ENCODE peak calls at places on chromosome 5, in nine cellular contexts. M is fibroblast of mammary gland, N is MM.1S, T is endothelial cell, Z is BJ, U is pancreas, I is tibial nerve, C is GM06990, K is fibroblast of lung. W is an unnamed sample.

GRCh38 chr5:166127766-166128565 is 2163.5 kb upstream of the WWC1 start:
- DNase-seq in C (no peak), K (no peak), U (peak; percentile 31), T (no peak), I (no peak), M (no peak), Z (no peak), N (no peak), W (no peak)

GRCh38 chr5:146877178-146877681 is 1.3 kb downstream of the PPP2R2B start:
- DNase-seq in U (no peak), C (no peak), Z (no peak), I (no peak), T (no peak), N (peak; percentile 50), K (peak; percentile 26), M (no peak), W (no peak)

GRCh38 chr5:158456756-158457155 is 597.8 kb upstream of the CLINT1 start:
- DNase-seq in N (no peak), T (no peak), Z (peak; percentile 92), U (no peak), M (peak; percentile 98), I (no peak), C (peak; percentile 20), K (peak; percentile 96), W (peak; percentile 21)

GRCh38 chr5:87079219-87079618 is 188.5 kb upstream of the RASA1 start:
- DNase-seq in C (no peak), K (no peak), T (no peak), I (no peak), U (no peak), M (no peak), Z (no peak), N (peak; percentile 64), W (no peak)

GRCh38 chr5:168179185-168179584 is 112.3 kb upstream of the WWC1 start:
- DNase-seq in C (no peak), N (no peak), K (peak; percentile 50), I (no peak), T (no peak), Z (no peak), U (no peak), M (peak; percentile 46), W (no peak)

GRCh38 chr5:87410941-87411340 is 1.8 kb downstream of the CCNH start:
- DNase-seq in M (peak; percentile 90), T (no peak), K (peak; percentile 96), I (no peak), N (no peak), C (no peak), Z (peak; percentile 81), U (no peak), W (no peak)

GRCh38 chr5:149834246-149834855 is 104.2 kb downstream of the PPARGC1B start:
- DNase-seq in U (no peak), I (peak; percentile 77), Z (peak; percentile 41), K (peak; percentile 77), N (peak; percentile 45), T (peak; percentile 76), C (no peak), M (peak; percentile 89), W (peak; percentile 85)

GRCh38 chr5:96616801-96617200 is 45.4 kb upstream of the CAST start:
- DNase-seq in M (no peak), K (no peak), Z (no peak), C (no peak), T (no peak), U (no peak), I (no peak), N (no peak), W (no peak)

GRCh38 chr5:155954739-155955445 is 372.1 kb upstream of the SGCD start:
- DNase-seq in K (peak; percentile 50), Z (no peak), M (no peak), U (no peak), T (no peak), N (no peak), I (no peak), C (no peak), W (no peak)

GRCh38 chr5:110727025-110727314 is 499 bp upstream of the TMEM232 start:
- DNase-seq in K (no peak), Z (no peak), N (peak; percentile 52), I (no peak), C (no peak), T (no peak), M (peak; percentile 15), U (no peak), W (no peak)

GRCh38 chr5:66745297-66745696 is 149.1 kb downstream of the MAST4 start:
- DNase-seq in M (no peak), N (no peak), K (no peak), U (no peak), C (no peak), Z (no peak), I (no peak), T (no peak), W (no peak)

GRCh38 chr5:34008721-34009120 is 871 bp upstream of the AMACR start:
- DNase-seq in Z (no peak), N (peak; percentile 30), C (no peak), K (no peak), T (no peak), M (no peak), U (no peak), I (no peak), W (no peak)

GRCh38 chr5:5159282-5160108 is 19.4 kb downstream of the ADAMTS16 start:
- DNase-seq in T (no peak), M (no peak), K (no peak), I (no peak), N (no peak), C (no peak), Z (no peak), U (no peak), W (no peak)

GRCh38 chr5:1382248-1382700 is 37.4 kb upstream of the CLPTM1L start:
- DNase-seq in C (no peak), N (no peak), K (no peak), M (no peak), I (no peak), Z (no peak), T (no peak), U (no peak), W (no peak)

GRCh38 chr5:88776692-88777091 is 106.3 kb downstream of the MEF2C start:
- DNase-seq in U (no peak), C (no peak), T (no peak), Z (no peak), K (no peak), M (no peak), N (no peak), I (no peak), W (no peak)

GRCh38 chr5:10198021-10198420 is 51.7 kb downstream of the ATPSCKMT start:
- DNase-seq in T (no peak), K (no peak), C (no peak), N (no peak), Z (no peak), I (no peak), U (no peak), M (no peak), W (no peak)

DNA sequence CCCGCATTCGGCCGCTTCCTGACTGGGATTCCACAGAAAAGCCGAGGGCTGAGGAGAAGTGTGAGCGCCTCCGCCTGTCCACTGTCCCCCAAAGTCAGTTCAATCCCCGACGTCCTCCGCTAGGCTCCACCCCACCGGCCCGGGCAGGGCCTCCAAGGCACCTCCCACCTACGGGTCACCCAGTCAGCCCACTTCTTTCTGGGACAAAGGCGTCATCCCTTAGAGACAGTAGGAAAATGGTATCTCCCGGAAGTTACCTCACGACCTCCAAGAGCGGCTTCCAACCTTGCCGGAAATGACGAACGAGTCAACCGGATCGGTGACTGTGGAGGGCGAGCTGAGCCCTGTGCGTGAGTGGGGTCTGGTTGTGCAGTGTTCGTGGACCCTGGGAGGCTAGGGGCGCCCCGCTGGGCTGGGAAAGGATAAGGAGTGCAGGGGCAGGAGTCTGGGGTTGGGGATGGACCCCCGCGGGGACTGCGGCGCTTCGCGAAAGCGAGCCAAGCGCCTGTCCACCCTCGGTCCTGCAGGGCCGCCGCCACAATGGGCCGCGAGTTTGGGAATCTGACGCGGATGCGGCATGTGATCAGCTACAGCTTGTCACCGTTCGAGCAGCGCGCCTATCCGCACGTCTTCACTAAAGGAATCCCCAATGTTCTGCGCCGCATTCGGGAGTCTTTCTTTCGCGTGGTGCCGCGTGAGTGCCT is at the start of the genes GDF9 and UQCRQ:
- DNase-seq in N (peak; percentile 99), K (peak; percentile 100), M (peak; percentile 100), I (peak; percentile 96), T (peak; percentile 89), Z (peak; percentile 97), C (peak; percentile 94), U (peak; percentile 96), W (peak; percentile 99)
- TF ChIP-seq CTCF in N (peak; percentile 22), K (peak; percentile 31), M (peak; percentile 16), I (peak; percentile 29), T (no peak), Z (peak; percentile 47), C (peak; percentile 34), U (no peak), W (no peak)

GRCh38 chr5:177041936-177042335 is 19.4 kb downstream of the ZNF346 start:
- DNase-seq in M (no peak), C (no peak), N (no peak), K (no peak), U (no peak), T (no peak), Z (no peak), I (no peak), W (no peak)
- TF ChIP-seq CTCF in M (no peak), C (peak; percentile 4), N (no peak), K (no peak), U (no peak), T (no peak), Z (no peak), I (no peak), W (no peak)

GRCh38 chr5:56827923-56828322 is 12.6 kb downstream of the MAP3K1 start:
- DNase-seq in C (no peak), U (no peak), T (no peak), M (no peak), I (no peak), K (no peak), N (no peak), Z (no peak), W (no peak)

GRCh38 chr5:56825222-56825824 is 10.0 kb downstream of the MAP3K1 start:
- DNase-seq in T (no peak), U (no peak), Z (no peak), M (no peak), N (no peak), I (no peak), C (no peak), K (no peak), W (no peak)

GRCh38 chr5:56824019-56824418 is 8.7 kb downstream of the MAP3K1 start:
- DNase-seq in Z (no peak), I (no peak), M (no peak), N (no peak), U (no peak), T (no peak), K (no peak), C (no peak), W (no peak)

GRCh38 chr5:56829137-56829536 is 13.8 kb downstream of the MAP3K1 start:
- DNase-seq in K (peak; percentile 46), Z (no peak), M (no peak), N (peak; percentile 85), I (no peak), T (no peak), C (no peak), U (no peak), W (peak; percentile 22)

GRCh38 chr5:56827043-56827442 is 11.7 kb downstream of the MAP3K1 start:
- DNase-seq in N (peak; percentile 15), U (no peak), Z (no peak), K (no peak), I (no peak), T (peak; percentile 24), C (no peak), M (no peak), W (no peak)
- TF ChIP-seq CTCF in N (peak; percentile 24), U (no peak), Z (no peak), K (peak; percentile 39), I (no peak), T (peak; percentile 37), C (peak; percentile 35), M (peak; percentile 7), W (no peak)

GRCh38 chr5:92470770-92471169 is 1087.7 kb upstream of the ARRDC3 start:
- DNase-seq in T (no peak), C (no peak), M (no peak), I (no peak), K (no peak), N (no peak), U (no peak), Z (no peak), W (no peak)
- TF ChIP-seq CTCF in T (peak; percentile 27), C (peak; percentile 56), M (no peak), I (no peak), K (no peak), N (peak; percentile 17), U (no peak), Z (no peak), W (peak; percentile 46)